ENCODE peak calls at places on chromosomes 11 and 22, in five cellular contexts. B is mucosa of descending colon, I is A549, T is NCI-H774, L is IMR-90. W is an unnamed sample.
A peak's percentile ranks its signal among the peaks of the same experiment; 100 is the strongest.

GRCh38 chr11:63490551-63491239 is at the start of gene PLAAT5:
- DNase-seq in L (no peak), I (no peak), B (no peak), T (no peak), W (no peak)

GRCh38 chr22:41001722-41002122 is 50.5 kb downstream of the RBX1 start:
- DNase-seq in I (no peak), T (no peak), B (no peak), L (peak; percentile 44), W (no peak)

GRCh38 chr11:1939006-1939626 is 8.0 kb upstream of the MRPL23 start:
- DNase-seq in I (no peak), L (no peak), T (no peak), B (peak; percentile 16), W (no peak)

GRCh38 chr11:88231894-88232482 is 56.7 kb upstream of the RAB38 start:
- DNase-seq in I (peak; percentile 11), T (no peak), B (no peak), L (peak; percentile 40), W (no peak)

GRCh38 chr11:78188809-78189724 is at the start of gene USP35:
- DNase-seq in L (no peak), I (no peak), B (no peak), T (no peak), W (no peak)

GRCh38 chr11:46697303-46697702 is 3.1 kb downstream of the ARHGAP1 start:
- DNase-seq in L (no peak), B (no peak), T (no peak), I (no peak), W (peak; percentile 34)

GRCh38 chr11:118900535-118901384 is 17.1 kb downstream of the CXCR5 start:
- DNase-seq in B (no peak), I (no peak), L (no peak), T (no peak), W (no peak)

GRCh38 chr11:85893378-85893777 is 38.2 kb downstream of the CCDC83 start:
- DNase-seq in L (no peak), I (no peak), T (no peak), B (no peak), W (no peak)

GRCh38 chr22:42073568-42074152 is 388 bp upstream of the PHETA2 start:
- DNase-seq in I (no peak), L (no peak), T (no peak), B (no peak), W (no peak)

GRCh38 chr11:126547691-126548090 is 192.2 kb downstream of the ST3GAL4 start:
- DNase-seq in L (peak; percentile 7), B (no peak), I (no peak), T (no peak), W (no peak)

GRCh38 chr11:57491371-57492061 is 24.0 kb downstream of the SLC43A1 start:
- DNase-seq in B (peak; percentile 64), L (no peak), T (no peak), I (no peak), W (no peak)

GRCh38 chr22:17086750-17087149 is 1.9 kb downstream of the IL17RA start:
- DNase-seq in T (no peak), L (no peak), B (no peak), I (no peak), W (no peak)

GRCh38 chr11:126281245-126281644 is 1.6 kb upstream of the TIRAP start:
- DNase-seq in L (no peak), T (no peak), I (no peak), B (no peak), W (no peak)

GRCh38 chr11:110907629-110908028 is 195.4 kb upstream of the ARHGAP20 start:
- DNase-seq in B (peak; percentile 44), I (no peak), T (no peak), L (peak; percentile 98), W (no peak)

GRCh38 chr11:119206512-119207299 is 567 bp downstream of the CBL start:
- DNase-seq in L (no peak), B (peak; percentile 77), I (no peak), T (no peak), W (no peak)

GRCh38 chr11:75273331-75273988 is 32.9 kb downstream of the TPBGL start:
- DNase-seq in B (no peak), T (no peak), L (no peak), I (no peak), W (no peak)

GRCh38 chr22:35611200-35611890 is 5.8 kb downstream of the MB start:
- DNase-seq in L (no peak), B (no peak), T (no peak), I (no peak), W (no peak)

GRCh38 chr22:49182416-49182815 is 645.3 kb downstream of the BRD1 start:
- DNase-seq in B (no peak), T (no peak), I (no peak), L (no peak), W (no peak)

GRCh38 chr22:42366815-42367581 is 65.2 kb downstream of the NFAM1 start:
- DNase-seq in I (no peak), T (no peak), B (peak; percentile 34), L (no peak), W (no peak)

GRCh38 chr11:16216831-16217230 is 139.5 kb downstream of the SOX6 start:
- DNase-seq in T (no peak), I (no peak), L (no peak), B (no peak), W (no peak)

GRCh38 chr11:59206635-59207034 is 6.1 kb downstream of the MPEG1 start:
- DNase-seq in B (no peak), T (no peak), I (peak; percentile 48), L (peak; percentile 25), W (no peak)

GRCh38 chr11:64842366-64842759 is 2.1 kb downstream of the CDC42BPG start:
- DNase-seq in L (no peak), I (no peak), T (no peak), B (no peak), W (no peak)

GRCh38 chr22:39317084-39317755 is 2.2 kb downstream of the RPL3 start:
- DNase-seq in I (no peak), T (no peak), L (no peak), B (no peak), W (no peak)

GRCh38 chr11:48002565-48002964 is 22.2 kb downstream of the PTPRJ start:
- DNase-seq in T (peak; percentile 64), I (no peak), B (no peak), L (no peak), W (no peak)

GRCh38 chr11:38392176-38392575 is 1794.1 kb upstream of the RAG2 start:
- DNase-seq in T (no peak), I (no peak), B (no peak), L (no peak), W (no peak)

GRCh38 chr11:119550330-119550729 is 127.4 kb upstream of the THY1 start:
- DNase-seq in B (no peak), I (no peak), L (no peak), T (no peak), W (no peak)

GRCh38 chr11:119307219-119307618 is 9.7 kb downstream of the MCAM start:
- DNase-seq in B (no peak), T (no peak), I (no peak), L (no peak), W (no peak)

GRCh38 chr11:7239877-7240276 is 11.8 kb upstream of the SYT9 start:
- DNase-seq in L (no peak), T (no peak), B (no peak), I (no peak), W (no peak)

GRCh38 chr11:38305682-38306081 is 1707.6 kb upstream of the RAG2 start:
- DNase-seq in T (no peak), B (no peak), L (no peak), I (no peak), W (no peak)

GRCh38 chr11:116793476-116794096 is 1.9 kb upstream of the APOA5 start:
- DNase-seq in L (peak; percentile 16), T (no peak), B (no peak), I (no peak), W (no peak)

GRCh38 chr11:39365809-39366436 is 2093.5 kb downstream of the LRRC4C start:
- DNase-seq in T (no peak), I (no peak), L (no peak), B (no peak), W (no peak)

GRCh38 chr11:71178076-71178475 is 74.3 kb downstream of the SHANK2 start:
- DNase-seq in B (no peak), L (no peak), I (no peak), T (no peak), W (no peak)

GRCh38 chr11:66718320-66718971 is 10.6 kb downstream of the SPTBN2 start:
- DNase-seq in L (no peak), B (peak; percentile 73), I (no peak), T (peak; percentile 19), W (no peak)

GRCh38 chr11:11909727-11910126 is 68.0 kb downstream of the USP47 start:
- DNase-seq in I (no peak), L (peak; percentile 76), T (no peak), B (no peak), W (no peak)

GRCh38 chr11:83521647-83522596 is 235.8 kb upstream of the CCDC90B start:
- DNase-seq in B (no peak), T (peak; percentile 7), I (no peak), L (peak; percentile 31), W (no peak)

GRCh38 chr22:28894320-28894719 is 10.9 kb downstream of the ZNRF3 start:
- DNase-seq in T (no peak), B (peak; percentile 67), I (no peak), L (no peak), W (no peak)

GRCh38 chr22:42844756-42845155 is 12.3 kb downstream of the ARFGAP3 start:
- DNase-seq in B (no peak), T (no peak), I (no peak), L (peak; percentile 39), W (no peak)